ENCODE peak calls at places on chromosomes 12 and 14, in nine cellular contexts. D, W, G, R, B, P, Y, Z and L are unnamed samples. For H3K36me3 and H3K27me3, the result is how much of the 10 kb centered on the place peaks cover.

GRCh38 chr14:55383039-55383438 is 28.6 kb downstream of the ATG14 start:
- DNase-seq in W (no peak), D (no peak), Z (peak), R (no peak), G (no peak), B (no peak), P (peak), Y (no peak), L (no peak)

GRCh38 chr12:107320929-107321618 is 227.7 kb upstream of the CRY1 start:
- DNase-seq in G (peak), Y (peak), W (no peak), Z (peak), B (no peak), R (no peak), P (peak), D (peak), L (peak)

GRCh38 chr14:55131782-55132181 is 2.7 kb downstream of the LGALS3 start:
- DNase-seq in Z (no peak), Y (no peak), D (no peak), W (no peak), G (no peak), R (no peak), B (no peak), P (peak), L (no peak)

GRCh38 chr14:69910871-69911270 is 31.7 kb downstream of the SMOC1 start:
- DNase-seq in B (no peak), Z (no peak), W (no peak), D (no peak), R (no peak), G (no peak), P (no peak), Y (no peak), L (no peak)

GRCh38 chr14:32256606-32257005 is 53.5 kb upstream of the RNU6-8 start:
- DNase-seq in Y (no peak), R (no peak), B (no peak), W (no peak), P (peak), D (no peak), Z (no peak), G (no peak), L (no peak)

GRCh38 chr12:60977966-60978365 is 1282.2 kb upstream of the USP15 start:
- DNase-seq in R (no peak), D (no peak), Y (peak), P (no peak), G (no peak), Z (no peak), W (no peak), B (no peak), L (no peak)

GRCh38 chr12:19206493-19207077 is 77.1 kb downstream of the PLEKHA5 start:
- DNase-seq in D (no peak), Z (no peak), B (no peak), Y (no peak), G (no peak), R (no peak), W (no peak), P (no peak), L (no peak)

GRCh38 chr14:50668008-50668851 is at the start of gene SAV1:
- DNase-seq in B (peak), Z (peak), P (peak), R (peak), D (peak), W (peak), Y (peak), G (peak), L (peak)

GRCh38 chr12:41011939-41012338 is 176.2 kb upstream of the PDZRN4 start:
- DNase-seq in Z (no peak), D (no peak), P (no peak), R (no peak), W (no peak), Y (peak), B (no peak), G (no peak), L (no peak)

GRCh38 chr14:104151546-104152245 is 13.3 kb downstream of the KIF26A start:
- DNase-seq in D (no peak), R (peak), B (no peak), P (no peak), G (no peak), Z (no peak), Y (no peak), W (no peak), L (no peak)

GRCh38 chr14:74792249-74793039 is 29.3 kb downstream of the YLPM1 start:
- DNase-seq in D (peak), R (no peak), P (peak), W (no peak), Y (peak), G (peak), Z (no peak), B (no peak), L (no peak)

GRCh38 chr14:90645842-90646443 is 170.3 kb downstream of the TTC7B start:
- DNase-seq in D (no peak), W (no peak), Y (peak), B (no peak), Z (peak), P (peak), G (no peak), R (no peak), L (peak)

GRCh38 chr12:72511493-72511892 is 239.3 kb downstream of the TRHDE start:
- DNase-seq in Z (no peak), Y (no peak), P (no peak), G (no peak), D (no peak), W (no peak), B (no peak), R (no peak), L (no peak)

GRCh38 chr12:113912761-113913295 is 53.3 kb downstream of the RBM19 start:
- DNase-seq in Y (peak), B (peak), G (peak), Z (peak), D (peak), R (peak), P (peak), W (peak), L (peak)

GRCh38 chr12:50961708-50962107 is 9.4 kb downstream of the HIGD1C start:
- DNase-seq in G (no peak), B (no peak), Z (no peak), P (peak), D (no peak), R (no peak), W (no peak), Y (no peak), L (no peak)

GRCh38 chr12:97968641-97969171 is 506.1 kb downstream of the RMST start:
- DNase-seq in Y (no peak), G (no peak), R (peak), P (no peak), D (no peak), W (no peak), B (no peak), Z (no peak), L (no peak)

GRCh38 chr14:105380656-105381210 is 17.6 kb upstream of the TEX22 start:
- DNase-seq in Y (no peak), G (no peak), B (no peak), P (no peak), R (no peak), W (no peak), Z (no peak), D (no peak), L (no peak)

GRCh38 chr12:55718650-55719275 is 1.4 kb upstream of the RDH5 start:
- DNase-seq in G (no peak), B (no peak), P (no peak), D (no peak), Z (no peak), Y (peak), W (no peak), R (no peak), L (peak)

GRCh38 chr12:55720071-55720564 is at the start of gene RDH5:
- DNase-seq in B (peak), R (peak), P (peak), Z (no peak), W (peak), Y (no peak), G (no peak), D (no peak), L (no peak)

GRCh38 chr12:55720894-55721444 is 776 bp downstream of the RDH5 start:
- DNase-seq in G (no peak), Z (peak), D (no peak), B (peak), W (peak), P (peak), R (peak), Y (peak), L (peak)

GRCh38 chr12:55718020-55718419 is 2.2 kb upstream of the RDH5 start:
- DNase-seq in P (no peak), Z (no peak), B (no peak), W (no peak), D (no peak), G (no peak), Y (peak), R (no peak), L (peak)

GRCh38 chr12:55719371-55719770 is 822 bp upstream of the RDH5 start:
- DNase-seq in W (no peak), D (no peak), Y (no peak), B (no peak), P (no peak), R (no peak), G (no peak), Z (no peak), L (no peak)
- H3K4me3 ChIP-seq in W (no peak), D (no peak), Y (no peak), B (no peak), P (no peak), R (no peak), G (no peak), Z (no peak), L (no peak)

DNA sequence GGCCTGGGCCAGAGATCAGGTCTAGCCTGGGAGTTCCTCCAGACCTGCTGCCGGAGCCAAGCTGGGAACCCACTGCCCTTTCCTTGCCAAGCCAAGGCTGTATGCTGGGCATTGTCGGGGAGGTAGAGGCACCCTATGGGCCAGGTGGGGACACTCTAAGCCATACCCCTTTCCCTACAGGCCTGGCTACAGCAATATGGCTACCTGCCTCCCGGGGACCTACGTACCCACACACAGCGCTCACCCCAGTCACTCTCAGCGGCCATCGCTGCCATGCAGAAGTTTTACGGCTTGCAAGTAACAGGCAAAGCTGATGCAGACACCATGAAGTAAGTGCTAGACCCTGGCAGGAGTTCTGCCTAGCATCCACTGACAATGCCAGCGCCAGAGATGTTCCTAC is 4.9 kb downstream of the MMP14 start:
- DNase-seq in W (no peak), R (no peak), P (no peak), G (no peak), Z (no peak), D (no peak), B (no peak), Y (no peak), L (peak)
- H3K36me3 ChIP-seq in W (under half), R (under half), P (half or more), G (under half), Z (under half), D (under half), B (under half), Y (under half), L (under half)

GRCh38 chr12:1529862-1530591 is 64.4 kb downstream of the FBXL14 start:
- DNase-seq in Y (peak), D (no peak), W (no peak), B (no peak), G (no peak), P (no peak), Z (no peak), R (peak), L (peak)
- H3K27me3 ChIP-seq in Y (half or more), D (under half), W (under half), B (under half), G (under half), P (under half), Z (under half), R (under half), L (half or more)

GRCh38 chr12:104177663-104178501 is 37.7 kb upstream of the TXNRD1 start:
- DNase-seq in D (no peak), Z (peak), Y (no peak), W (peak), B (peak), G (no peak), P (peak), R (peak), L (no peak)
- H3K4me3 ChIP-seq in D (no peak), Z (no peak), Y (no peak), W (no peak), B (no peak), G (no peak), P (no peak), R (no peak), L (no peak)

GRCh38 chr14:62844546-62844945 is 200.7 kb downstream of the KCNH5 start:
- DNase-seq in Z (no peak), B (no peak), G (no peak), P (no peak), R (no peak), Y (no peak), W (no peak), D (no peak), L (no peak)

DNA sequence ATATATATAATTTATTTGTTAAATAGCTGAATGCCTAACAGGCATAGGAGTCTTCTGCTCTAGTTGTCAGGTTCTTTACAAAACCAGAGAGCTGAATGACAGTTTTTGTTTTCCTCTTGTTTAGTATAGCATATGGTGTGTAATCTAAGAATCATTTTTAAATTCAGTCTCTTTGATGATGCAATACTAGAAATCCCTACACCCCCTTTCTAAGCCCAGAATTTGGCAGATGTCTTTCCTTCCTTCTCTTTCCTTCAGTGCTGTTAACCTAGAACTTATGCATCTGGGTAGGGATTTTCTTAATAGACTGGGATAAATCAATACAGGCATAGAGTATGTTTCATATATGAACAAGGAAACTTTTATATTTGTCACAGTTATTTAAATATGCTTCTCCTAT is 198.1 kb downstream of the KCNH5 start:
- DNase-seq in D (no peak), B (no peak), W (no peak), G (no peak), P (peak), Y (no peak), Z (no peak), R (no peak), L (no peak)
- H3K36me3 ChIP-seq in D (under half), B (under half), W (under half), G (under half), P (under half), Y (under half), Z (under half), R (under half), L (under half)

DNA sequence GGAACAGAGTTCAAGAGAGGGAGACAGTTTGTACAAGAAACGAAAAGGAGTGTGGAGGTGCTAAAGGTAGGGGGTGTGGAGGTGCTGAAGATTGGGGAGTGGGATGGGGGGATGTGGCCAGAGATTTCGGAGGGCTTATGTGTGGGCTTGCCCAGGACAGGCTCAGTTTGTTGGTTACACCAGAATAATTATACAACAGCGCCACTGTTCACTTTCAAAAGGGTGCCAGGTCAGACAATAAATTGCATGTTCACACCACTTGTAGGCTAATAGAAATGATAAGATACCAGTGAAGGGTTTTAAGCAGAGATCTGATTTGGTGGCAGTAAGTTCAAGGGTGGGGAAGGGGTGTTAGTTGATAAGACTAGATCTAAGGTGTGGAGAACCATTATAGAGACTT is 75.3 kb downstream of the PRKCH start:
- DNase-seq in R (no peak), G (no peak), D (no peak), P (no peak), Y (no peak), B (no peak), W (no peak), Z (no peak), L (no peak)
- H3K27me3 ChIP-seq in R (under half), G (under half), D (under half), P (under half), Y (under half), B (under half), W (under half), Z (under half), L (under half)

GRCh38 chr12:68119250-68119649 is 40.3 kb downstream of the IFNG start:
- DNase-seq in B (no peak), D (no peak), R (no peak), W (no peak), G (no peak), Z (no peak), Y (no peak), P (no peak), L (no peak)

GRCh38 chr12:68121143-68121542 is 38.4 kb downstream of the IFNG start:
- DNase-seq in W (no peak), D (no peak), R (no peak), B (no peak), Y (no peak), G (no peak), P (no peak), Z (no peak), L (no peak)

GRCh38 chr12:68119724-68120211 is 39.8 kb downstream of the IFNG start:
- DNase-seq in P (no peak), B (no peak), W (no peak), R (no peak), Y (no peak), D (no peak), G (no peak), Z (no peak), L (no peak)

GRCh38 chr12:68122236-68122920 is 37.2 kb downstream of the IFNG start:
- DNase-seq in D (no peak), Z (no peak), Y (no peak), W (no peak), R (no peak), B (no peak), G (no peak), P (no peak), L (no peak)

GRCh38 chr12:68118096-68118755 is 41.3 kb downstream of the IFNG start:
- DNase-seq in W (no peak), G (peak), P (no peak), Z (no peak), D (no peak), Y (peak), R (no peak), B (no peak), L (peak)
- H3K4me3 ChIP-seq in W (no peak), G (peak), P (no peak), Z (no peak), D (peak), Y (no peak), R (no peak), B (no peak), L (no peak)

DNA sequence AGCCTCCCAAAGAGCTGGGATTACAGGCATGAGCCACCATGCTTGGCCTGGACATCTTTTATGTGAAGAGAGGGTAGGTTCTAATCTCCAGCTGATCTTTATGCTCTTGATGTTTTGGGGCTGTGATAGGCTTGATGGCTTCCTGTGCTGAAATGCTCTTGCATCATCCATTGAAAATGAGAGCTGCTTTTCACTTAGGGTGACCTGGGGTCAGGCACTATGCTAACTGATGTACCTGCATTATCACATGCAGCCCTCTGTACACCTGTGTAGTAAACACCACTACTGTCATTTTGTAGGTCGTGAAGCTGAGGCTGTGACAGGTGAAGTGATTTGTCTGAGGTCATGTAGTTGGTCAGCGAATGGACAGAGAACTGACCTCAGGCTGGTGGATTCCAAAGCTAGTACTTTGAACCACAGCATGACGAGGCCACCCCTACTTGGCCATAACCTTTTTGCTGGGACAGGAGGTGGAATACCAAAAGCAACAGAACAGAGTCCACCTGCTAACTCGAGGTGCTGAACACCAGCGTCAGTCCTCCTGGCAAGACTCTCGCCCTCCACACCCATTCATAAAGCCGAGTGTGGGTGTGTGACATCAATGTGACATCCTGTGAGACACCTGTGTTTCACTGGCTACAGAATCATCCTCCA is 69.1 kb downstream of the C12orf75 start:
- DNase-seq in R (no peak), P (no peak), G (no peak), W (peak), D (no peak), Z (no peak), Y (no peak), B (no peak), L (no peak)
- H3K36me3 ChIP-seq in R (under half), P (under half), G (under half), W (under half), D (under half), Z (under half), Y (under half), B (under half), L (under half)

DNA sequence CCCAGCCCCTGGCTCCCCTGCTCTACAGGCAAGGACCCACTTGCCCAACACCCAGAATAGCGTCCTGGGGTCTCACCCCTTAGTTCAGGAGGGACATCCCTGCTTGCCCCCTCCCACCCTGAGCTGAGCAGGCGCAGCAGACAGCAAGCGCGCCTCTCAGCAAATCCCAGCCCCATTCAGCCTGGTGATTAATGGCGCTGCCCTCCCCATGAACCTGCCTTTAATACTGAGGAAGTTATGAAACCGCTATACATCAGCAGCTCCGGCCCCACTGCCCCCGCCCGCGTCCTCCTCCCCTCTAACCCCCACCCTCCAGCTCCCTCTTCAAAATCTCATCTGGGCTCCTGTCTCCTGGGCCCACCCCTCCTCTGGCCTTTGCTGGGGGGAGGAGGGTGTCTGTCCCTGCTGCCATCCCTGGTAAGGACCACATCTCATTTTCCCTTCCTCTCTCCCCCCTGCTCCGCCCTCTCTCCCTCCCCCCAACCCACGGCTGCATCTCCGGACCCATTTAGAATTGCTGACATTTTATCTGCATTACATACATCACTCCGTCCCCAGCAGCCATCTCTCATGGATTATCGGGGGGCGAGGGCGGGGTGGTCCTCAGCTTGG is 7.1 kb upstream of the SMUG1 start:
- DNase-seq in R (no peak), G (no peak), Y (no peak), D (no peak), P (peak), B (no peak), W (no peak), Z (no peak), L (no peak)
- H3K27me3 ChIP-seq in R (under half), G (under half), Y (half or more), D (under half), P (under half), B (under half), W (under half), Z (under half), L (under half)